ENCODE peak calls at places on chromosomes 16 and 17, in eight cellular contexts. One of them, this sample, is unnamed.

GRCh38 chr16:87006021-87006420 is 311.2 kb downstream of the C16orf95 start:
- DNase-seq in tibial artery: peak
- DNase-seq in endothelial cell of umbilical vein: no peak
- DNase-seq in IMR-90: no peak
- DNase-seq in cardiac muscle cell: no peak
- DNase-seq in fibroblast of lung: no peak
- DNase-seq in cardiac fibroblast: no peak
- DNase-seq in heart left ventricle: no peak
- DNase-seq in this sample: no peak

GRCh38 chr17:82984751-82985435 is 94.5 kb upstream of the METRNL start:
- DNase-seq in cardiac fibroblast: no peak
- DNase-seq in endothelial cell of umbilical vein: no peak
- DNase-seq in fibroblast of lung: no peak
- DNase-seq in tibial artery: no peak
- DNase-seq in IMR-90: no peak
- DNase-seq in cardiac muscle cell: no peak
- DNase-seq in heart left ventricle: no peak
- DNase-seq in this sample: no peak

GRCh38 chr17:4635823-4636375 is 5.6 kb downstream of the ALOX15 start:
- DNase-seq in heart left ventricle: no peak
- DNase-seq in IMR-90: no peak
- DNase-seq in endothelial cell of umbilical vein: no peak
- DNase-seq in cardiac muscle cell: no peak
- DNase-seq in tibial artery: no peak
- DNase-seq in cardiac fibroblast: no peak
- DNase-seq in fibroblast of lung: no peak
- DNase-seq in this sample: peak

GRCh38 chr16:31876955-31877828 is 3.6 kb downstream of the ZNF267 start:
- DNase-seq in cardiac fibroblast: peak
- DNase-seq in endothelial cell of umbilical vein: peak
- DNase-seq in tibial artery: no peak
- DNase-seq in fibroblast of lung: peak
- DNase-seq in heart left ventricle: no peak
- DNase-seq in IMR-90: peak
- DNase-seq in cardiac muscle cell: peak
- DNase-seq in this sample: no peak

GRCh38 chr16:4280625-4281024 is 7.8 kb upstream of the TFAP4 start:
- DNase-seq in cardiac fibroblast: no peak
- DNase-seq in tibial artery: no peak
- DNase-seq in endothelial cell of umbilical vein: no peak
- DNase-seq in cardiac muscle cell: no peak
- DNase-seq in IMR-90: no peak
- DNase-seq in fibroblast of lung: no peak
- DNase-seq in heart left ventricle: no peak
- DNase-seq in this sample: no peak

GRCh38 chr16:55491691-55492090 is 12.7 kb downstream of the MMP2 start:
- DNase-seq in endothelial cell of umbilical vein: no peak
- DNase-seq in IMR-90: no peak
- DNase-seq in fibroblast of lung: no peak
- DNase-seq in cardiac muscle cell: no peak
- DNase-seq in heart left ventricle: no peak
- DNase-seq in tibial artery: no peak
- DNase-seq in cardiac fibroblast: no peak
- DNase-seq in this sample: no peak

GRCh38 chr17:17648762-17649161 is 32.5 kb upstream of the RAI1 start:
- DNase-seq in heart left ventricle: no peak
- DNase-seq in endothelial cell of umbilical vein: no peak
- DNase-seq in cardiac muscle cell: peak
- DNase-seq in IMR-90: no peak
- DNase-seq in tibial artery: no peak
- DNase-seq in fibroblast of lung: peak
- DNase-seq in cardiac fibroblast: peak
- DNase-seq in this sample: no peak

GRCh38 chr16:3879887-3880564 is 487 bp downstream of the CREBBP start:
- DNase-seq in cardiac fibroblast: peak
- DNase-seq in endothelial cell of umbilical vein: peak
- DNase-seq in tibial artery: peak
- DNase-seq in IMR-90: peak
- DNase-seq in cardiac muscle cell: peak
- DNase-seq in fibroblast of lung: peak
- DNase-seq in heart left ventricle: peak
- DNase-seq in this sample: no peak

GRCh38 chr16:47695746-47696145 is 234.6 kb downstream of the PHKB start:
- DNase-seq in heart left ventricle: no peak
- DNase-seq in endothelial cell of umbilical vein: peak
- DNase-seq in tibial artery: no peak
- DNase-seq in fibroblast of lung: no peak
- DNase-seq in IMR-90: no peak
- DNase-seq in cardiac fibroblast: no peak
- DNase-seq in cardiac muscle cell: no peak
- DNase-seq in this sample: no peak

GRCh38 chr17:49565948-49566491 is 9.7 kb upstream of the NXPH3 start:
- DNase-seq in cardiac fibroblast: peak
- DNase-seq in heart left ventricle: no peak
- DNase-seq in IMR-90: no peak
- DNase-seq in endothelial cell of umbilical vein: no peak
- DNase-seq in fibroblast of lung: peak
- DNase-seq in cardiac muscle cell: peak
- DNase-seq in tibial artery: peak
- DNase-seq in this sample: no peak

GRCh38 chr17:2975469-2975958 is 87.9 kb downstream of the OR1D5 start:
- DNase-seq in tibial artery: peak
- DNase-seq in heart left ventricle: no peak
- DNase-seq in cardiac muscle cell: peak
- DNase-seq in fibroblast of lung: no peak
- DNase-seq in endothelial cell of umbilical vein: no peak
- DNase-seq in cardiac fibroblast: peak
- DNase-seq in IMR-90: no peak
- DNase-seq in this sample: no peak

GRCh38 chr17:7130626-7131467 is 16.2 kb upstream of the ASGR2 start:
- DNase-seq in heart left ventricle: no peak
- DNase-seq in cardiac muscle cell: peak
- DNase-seq in IMR-90: no peak
- DNase-seq in endothelial cell of umbilical vein: peak
- DNase-seq in fibroblast of lung: no peak
- DNase-seq in tibial artery: no peak
- DNase-seq in cardiac fibroblast: no peak
- DNase-seq in this sample: no peak

GRCh38 chr17:67156269-67157199 is 88.5 kb downstream of the HELZ start:
- DNase-seq in heart left ventricle: peak
- DNase-seq in cardiac muscle cell: peak
- DNase-seq in fibroblast of lung: no peak
- DNase-seq in tibial artery: no peak
- DNase-seq in endothelial cell of umbilical vein: no peak
- DNase-seq in IMR-90: peak
- DNase-seq in cardiac fibroblast: peak
- DNase-seq in this sample: no peak

DNA sequence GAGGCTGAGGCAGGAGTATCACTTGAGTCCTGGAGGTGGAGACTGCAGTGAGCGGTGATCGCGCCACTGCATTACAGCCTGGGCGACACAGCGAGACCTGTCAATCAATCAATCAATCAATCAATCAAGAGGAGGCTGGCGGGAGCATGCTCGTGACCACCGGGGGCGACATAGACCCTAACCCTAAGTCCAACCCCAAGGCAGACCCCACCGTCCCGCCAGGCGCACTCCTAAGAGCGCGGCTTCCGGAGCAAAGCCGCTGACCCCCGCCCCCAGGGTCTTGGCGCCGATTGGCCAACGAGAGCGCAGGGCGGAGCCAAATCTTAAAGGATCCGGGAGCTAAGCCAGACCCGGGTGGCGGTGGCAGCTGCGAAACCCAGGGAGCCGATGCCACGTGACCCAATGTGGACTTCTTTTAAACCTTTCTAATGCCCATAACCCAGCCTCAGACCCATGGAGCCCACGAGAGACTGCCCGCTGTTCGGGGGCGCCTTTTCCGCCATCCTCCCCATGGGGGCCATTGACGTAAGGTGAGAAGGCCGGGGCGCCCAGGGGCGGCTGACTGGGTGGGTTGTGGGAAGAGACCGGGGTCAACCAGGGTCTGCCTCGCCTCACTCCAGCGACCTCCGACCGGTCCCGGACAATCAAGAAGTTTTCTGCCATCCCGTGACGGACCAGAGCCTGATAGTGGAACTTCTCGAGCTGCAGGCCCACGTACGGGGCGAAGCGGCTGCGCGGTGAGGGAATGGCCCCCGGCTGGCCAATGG is at the start of gene RANGRF:
- DNase-seq in endothelial cell of umbilical vein: peak
- DNase-seq in cardiac fibroblast: peak
- DNase-seq in tibial artery: peak
- DNase-seq in IMR-90: peak
- DNase-seq in fibroblast of lung: peak
- DNase-seq in heart left ventricle: peak
- DNase-seq in cardiac muscle cell: peak
- DNase-seq in this sample: peak
- TF ChIP-seq CTCF in endothelial cell of umbilical vein: no peak
- TF ChIP-seq CTCF in cardiac fibroblast: no peak
- TF ChIP-seq CTCF in tibial artery: no peak
- TF ChIP-seq CTCF in IMR-90: no peak
- TF ChIP-seq CTCF in fibroblast of lung: no peak
- TF ChIP-seq CTCF in heart left ventricle: no peak
- TF ChIP-seq CTCF in cardiac muscle cell: no peak
- TF ChIP-seq CTCF in this sample: no peak

GRCh38 chr17:80365001-80365965 is 49.7 kb upstream of the ENDOV start:
- DNase-seq in fibroblast of lung: no peak
- DNase-seq in IMR-90: no peak
- DNase-seq in endothelial cell of umbilical vein: no peak
- DNase-seq in cardiac muscle cell: no peak
- DNase-seq in heart left ventricle: no peak
- DNase-seq in tibial artery: no peak
- DNase-seq in cardiac fibroblast: no peak
- DNase-seq in this sample: no peak

GRCh38 chr17:80363518-80364090 is 51.4 kb upstream of the ENDOV start:
- DNase-seq in cardiac muscle cell: no peak
- DNase-seq in heart left ventricle: no peak
- DNase-seq in tibial artery: no peak
- DNase-seq in IMR-90: no peak
- DNase-seq in endothelial cell of umbilical vein: no peak
- DNase-seq in cardiac fibroblast: no peak
- DNase-seq in fibroblast of lung: no peak
- DNase-seq in this sample: no peak

GRCh38 chr17:80363120-80363515 is 51.8 kb upstream of the ENDOV start:
- DNase-seq in tibial artery: peak
- DNase-seq in fibroblast of lung: peak
- DNase-seq in cardiac muscle cell: peak
- DNase-seq in heart left ventricle: no peak
- DNase-seq in cardiac fibroblast: peak
- DNase-seq in endothelial cell of umbilical vein: no peak
- DNase-seq in IMR-90: no peak
- DNase-seq in this sample: no peak

GRCh38 chr17:80362428-80363119 is 52.4 kb upstream of the ENDOV start:
- DNase-seq in fibroblast of lung: peak
- DNase-seq in heart left ventricle: no peak
- DNase-seq in cardiac muscle cell: peak
- DNase-seq in tibial artery: peak
- DNase-seq in IMR-90: peak
- DNase-seq in endothelial cell of umbilical vein: peak
- DNase-seq in cardiac fibroblast: peak
- DNase-seq in this sample: no peak

GRCh38 chr17:80364091-80364691 is 50.8 kb upstream of the ENDOV start:
- DNase-seq in fibroblast of lung: peak
- DNase-seq in cardiac muscle cell: peak
- DNase-seq in heart left ventricle: no peak
- DNase-seq in cardiac fibroblast: no peak
- DNase-seq in IMR-90: no peak
- DNase-seq in endothelial cell of umbilical vein: no peak
- DNase-seq in tibial artery: no peak
- DNase-seq in this sample: no peak
- TF ChIP-seq CTCF in fibroblast of lung: peak
- TF ChIP-seq CTCF in cardiac muscle cell: peak
- TF ChIP-seq CTCF in heart left ventricle: no peak
- TF ChIP-seq CTCF in cardiac fibroblast: peak
- TF ChIP-seq CTCF in IMR-90: peak
- TF ChIP-seq CTCF in endothelial cell of umbilical vein: peak
- TF ChIP-seq CTCF in tibial artery: peak
- TF ChIP-seq CTCF in this sample: peak

DNA sequence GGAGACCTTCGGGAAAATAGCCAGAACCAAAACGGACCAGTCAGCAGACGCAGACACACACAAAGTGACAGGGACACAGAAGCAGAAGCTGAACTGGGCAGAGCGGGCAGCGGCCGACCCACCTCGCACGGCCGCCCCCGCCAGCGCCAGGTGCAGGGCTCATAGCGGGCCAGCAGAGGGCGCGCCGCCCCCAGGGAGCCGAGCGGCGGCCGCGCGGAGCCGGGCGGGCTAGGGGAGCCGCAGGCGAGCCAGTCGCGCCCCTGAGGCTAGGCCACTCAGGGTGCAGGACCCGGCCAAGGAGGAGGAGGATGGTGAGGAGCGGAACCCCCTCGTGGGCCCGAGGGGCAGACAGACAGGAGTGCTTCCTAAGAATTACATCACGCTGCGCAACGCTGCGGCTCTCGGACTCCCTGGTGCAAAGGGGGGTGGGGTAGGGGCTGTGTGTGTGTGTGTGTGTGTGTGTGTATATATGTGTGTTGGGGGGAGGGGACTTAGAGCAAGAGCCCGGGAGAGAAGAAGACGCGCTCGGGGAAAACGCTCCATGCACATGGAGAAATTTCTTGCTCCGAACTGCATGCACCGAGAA is 919 bp upstream of the NOG start:
- DNase-seq in cardiac muscle cell: peak
- DNase-seq in fibroblast of lung: peak
- DNase-seq in IMR-90: peak
- DNase-seq in cardiac fibroblast: peak
- DNase-seq in endothelial cell of umbilical vein: peak
- DNase-seq in heart left ventricle: peak
- DNase-seq in tibial artery: peak
- DNase-seq in this sample: peak
- TF ChIP-seq CTCF in cardiac muscle cell: peak
- TF ChIP-seq CTCF in fibroblast of lung: peak
- TF ChIP-seq CTCF in IMR-90: peak
- TF ChIP-seq CTCF in cardiac fibroblast: peak
- TF ChIP-seq CTCF in endothelial cell of umbilical vein: peak
- TF ChIP-seq CTCF in heart left ventricle: peak
- TF ChIP-seq CTCF in tibial artery: peak
- TF ChIP-seq CTCF in this sample: peak

GRCh38 chr16:50626868-50627267 is 54.2 kb downstream of the SNX20 start:
- DNase-seq in tibial artery: no peak
- DNase-seq in IMR-90: no peak
- DNase-seq in cardiac muscle cell: no peak
- DNase-seq in cardiac fibroblast: no peak
- DNase-seq in endothelial cell of umbilical vein: no peak
- DNase-seq in heart left ventricle: no peak
- DNase-seq in fibroblast of lung: no peak
- DNase-seq in this sample: peak

GRCh38 chr16:50625374-50625773 is 55.7 kb downstream of the SNX20 start:
- DNase-seq in heart left ventricle: no peak
- DNase-seq in cardiac fibroblast: no peak
- DNase-seq in tibial artery: no peak
- DNase-seq in cardiac muscle cell: no peak
- DNase-seq in IMR-90: no peak
- DNase-seq in fibroblast of lung: no peak
- DNase-seq in endothelial cell of umbilical vein: no peak
- DNase-seq in this sample: no peak

GRCh38 chr16:50629334-50629733 is 51.8 kb downstream of the SNX20 start:
- DNase-seq in IMR-90: no peak
- DNase-seq in tibial artery: no peak
- DNase-seq in endothelial cell of umbilical vein: no peak
- DNase-seq in cardiac muscle cell: no peak
- DNase-seq in heart left ventricle: no peak
- DNase-seq in fibroblast of lung: no peak
- DNase-seq in cardiac fibroblast: no peak
- DNase-seq in this sample: no peak

GRCh38 chr16:50628156-50628802 is 52.8 kb downstream of the SNX20 start:
- DNase-seq in cardiac fibroblast: no peak
- DNase-seq in cardiac muscle cell: no peak
- DNase-seq in heart left ventricle: no peak
- DNase-seq in tibial artery: no peak
- DNase-seq in endothelial cell of umbilical vein: no peak
- DNase-seq in fibroblast of lung: no peak
- DNase-seq in IMR-90: no peak
- DNase-seq in this sample: no peak

GRCh38 chr16:50627419-50627818 is 53.7 kb downstream of the SNX20 start:
- DNase-seq in endothelial cell of umbilical vein: no peak
- DNase-seq in fibroblast of lung: peak
- DNase-seq in heart left ventricle: no peak
- DNase-seq in IMR-90: no peak
- DNase-seq in tibial artery: peak
- DNase-seq in cardiac fibroblast: peak
- DNase-seq in cardiac muscle cell: peak
- DNase-seq in this sample: peak
- TF ChIP-seq CTCF in endothelial cell of umbilical vein: no peak
- TF ChIP-seq CTCF in fibroblast of lung: peak
- TF ChIP-seq CTCF in heart left ventricle: peak
- TF ChIP-seq CTCF in IMR-90: no peak
- TF ChIP-seq CTCF in tibial artery: peak
- TF ChIP-seq CTCF in cardiac fibroblast: peak
- TF ChIP-seq CTCF in cardiac muscle cell: peak
- TF ChIP-seq CTCF in this sample: peak